ENCODE peak calls at places on chromosomes 5 and 9, in four cellular contexts. One of them, this sample, is unnamed.

GRCh38 chr9:78131969-78132687 is 100.5 kb upstream of the GNAQ start:
- DNase-seq in adrenal gland: no peak
- DNase-seq in NB4: no peak
- DNase-seq in GM12878: no peak
- DNase-seq in this sample: no peak

GRCh38 chr9:91820126-91820750 is 129.8 kb downstream of the ROR2 start:
- DNase-seq in adrenal gland: no peak
- DNase-seq in NB4: no peak
- DNase-seq in GM12878: no peak
- DNase-seq in this sample: no peak

GRCh38 chr5:38424237-38425080 is 132.0 kb downstream of the LIFR start:
- DNase-seq in adrenal gland: no peak
- DNase-seq in NB4: no peak
- DNase-seq in GM12878: no peak
- DNase-seq in this sample: no peak

GRCh38 chr9:137000177-137000930 is 4.0 kb upstream of the CLIC3 start:
- DNase-seq in adrenal gland: no peak
- DNase-seq in NB4: peak; percentile 87
- DNase-seq in GM12878: peak; percentile 82
- DNase-seq in this sample: no peak

GRCh38 chr5:102958481-102959011 is 161.4 kb downstream of the GIN1 start:
- DNase-seq in adrenal gland: no peak
- DNase-seq in NB4: no peak
- DNase-seq in GM12878: no peak
- DNase-seq in this sample: no peak

GRCh38 chr9:131407717-131408195 is 13.9 kb downstream of the PRRC2B start:
- DNase-seq in adrenal gland: no peak
- DNase-seq in NB4: peak; percentile 56
- DNase-seq in GM12878: no peak
- DNase-seq in this sample: no peak

GRCh38 chr9:15959663-15960062 is 406.8 kb downstream of the CCDC171 start:
- DNase-seq in adrenal gland: no peak
- DNase-seq in NB4: no peak
- DNase-seq in GM12878: no peak
- DNase-seq in this sample: no peak

GRCh38 chr5:40486437-40487270 is 193.1 kb upstream of the PTGER4 start:
- DNase-seq in adrenal gland: no peak
- DNase-seq in NB4: peak; percentile 92
- DNase-seq in GM12878: peak; percentile 82
- DNase-seq in this sample: peak; percentile 19

GRCh38 chr9:132582276-132582785 is at the start of gene BARHL1:
- DNase-seq in adrenal gland: no peak
- DNase-seq in NB4: no peak
- DNase-seq in GM12878: no peak
- DNase-seq in this sample: no peak
- H3K4me3 ChIP-seq in adrenal gland: no peak within 1 kb of the TSS
- H3K4me3 ChIP-seq in NB4: peak within 1 kb of the TSS; percentile 21
- H3K4me3 ChIP-seq in GM12878: no peak within 1 kb of the TSS
- H3K4me3 ChIP-seq in this sample: no peak within 1 kb of the TSS

GRCh38 chr9:34154052-34154451 is 24.8 kb upstream of the UBAP1 start:
- DNase-seq in adrenal gland: no peak
- DNase-seq in NB4: no peak
- DNase-seq in GM12878: no peak
- DNase-seq in this sample: no peak
- TF ChIP-seq CTCF in adrenal gland: no peak
- TF ChIP-seq CTCF in NB4: no peak
- TF ChIP-seq CTCF in GM12878: no peak
- TF ChIP-seq CTCF in this sample: no peak

GRCh38 chr9:129487658-129488483 is 133.0 kb downstream of the C9orf50 start:
- DNase-seq in adrenal gland: no peak
- DNase-seq in NB4: peak; percentile 59
- DNase-seq in GM12878: no peak
- DNase-seq in this sample: peak; percentile 92
- TF ChIP-seq POLR2A in adrenal gland: no peak
- TF ChIP-seq POLR2A in NB4: no peak
- TF ChIP-seq POLR2A in GM12878: no peak
- TF ChIP-seq POLR2A in this sample: no peak

DNA sequence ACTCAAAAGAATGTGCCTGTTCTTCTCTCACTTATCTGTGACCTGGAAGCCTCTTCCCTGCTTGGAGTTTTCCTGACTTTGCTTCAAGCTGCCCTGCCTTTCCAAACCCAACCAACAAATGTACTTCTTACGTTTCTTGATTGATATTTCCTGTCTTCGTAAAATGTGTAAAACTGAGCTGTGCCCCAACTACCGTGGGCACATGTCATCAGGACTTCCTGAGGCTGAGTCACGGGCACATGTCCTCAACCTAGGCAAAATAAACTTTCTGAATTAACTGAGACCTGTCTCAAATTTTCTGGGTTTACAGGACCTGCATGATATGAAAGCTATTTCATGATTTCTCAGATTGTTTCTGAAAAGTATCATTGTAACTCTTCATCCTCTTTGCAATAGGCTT is 145.4 kb downstream of the FBXL7 start:
- DNase-seq in adrenal gland: no peak
- DNase-seq in NB4: no peak
- DNase-seq in GM12878: no peak
- DNase-seq in this sample: no peak
- H3K4me3 ChIP-seq in adrenal gland: no peak overlapping the region
- H3K4me3 ChIP-seq in NB4: no peak overlapping the region
- H3K4me3 ChIP-seq in GM12878: no peak overlapping the region
- H3K4me3 ChIP-seq in this sample: no peak overlapping the region

GRCh38 chr9:95167998-95168397 is 149.5 kb downstream of the FANCC start:
- DNase-seq in adrenal gland: peak; percentile 38
- DNase-seq in NB4: peak; percentile 72
- DNase-seq in GM12878: no peak
- DNase-seq in this sample: no peak
- TF ChIP-seq CTCF in adrenal gland: peak; percentile 75
- TF ChIP-seq CTCF in NB4: peak; percentile 67
- TF ChIP-seq CTCF in GM12878: peak; percentile 81
- TF ChIP-seq CTCF in this sample: no peak

GRCh38 chr9:90308746-90309145 is 333.9 kb downstream of the DIRAS2 start:
- DNase-seq in adrenal gland: no peak
- DNase-seq in NB4: no peak
- DNase-seq in GM12878: no peak
- DNase-seq in this sample: no peak

GRCh38 chr9:90306118-90306517 is 336.5 kb downstream of the DIRAS2 start:
- DNase-seq in adrenal gland: no peak
- DNase-seq in NB4: no peak
- DNase-seq in GM12878: no peak
- DNase-seq in this sample: no peak

GRCh38 chr9:90309809-90310522 is 332.7 kb downstream of the DIRAS2 start:
- DNase-seq in adrenal gland: no peak
- DNase-seq in NB4: no peak
- DNase-seq in GM12878: no peak
- DNase-seq in this sample: no peak

GRCh38 chr9:90310523-90310879 is 332.1 kb downstream of the DIRAS2 start:
- DNase-seq in adrenal gland: no peak
- DNase-seq in NB4: no peak
- DNase-seq in GM12878: no peak
- DNase-seq in this sample: no peak

DNA sequence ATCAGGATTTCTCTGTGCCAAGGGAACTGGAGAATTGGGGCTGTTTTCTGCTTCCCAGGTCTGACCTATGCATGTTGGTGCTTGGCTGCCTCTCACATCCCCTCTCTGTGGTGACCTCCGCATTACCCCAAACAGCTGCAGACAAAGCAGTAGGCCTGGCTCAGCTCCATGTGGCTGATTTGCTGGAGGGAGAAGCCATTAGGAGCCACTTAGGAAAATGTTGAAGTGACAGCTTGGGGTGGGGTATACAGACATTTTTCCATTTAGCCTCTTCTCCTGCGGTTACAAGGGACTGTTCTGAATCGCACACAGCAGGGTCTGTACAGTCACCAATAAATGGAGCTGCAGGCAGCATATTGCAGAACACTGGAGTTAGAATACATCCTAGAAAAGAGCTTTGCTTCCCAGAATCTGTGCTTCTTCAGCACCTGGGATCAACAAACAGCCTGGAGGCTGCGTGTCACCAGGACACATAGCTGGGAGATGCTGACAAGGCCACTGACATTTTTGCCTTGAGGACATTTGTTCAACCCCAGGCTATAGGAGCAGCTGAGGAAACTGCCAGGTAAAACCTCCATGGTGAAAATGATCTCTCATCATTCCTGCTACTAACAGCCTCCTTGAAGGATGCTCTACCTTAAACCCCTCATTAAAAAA is 335.3 kb downstream of the DIRAS2 start:
- DNase-seq in adrenal gland: no peak
- DNase-seq in NB4: no peak
- DNase-seq in GM12878: no peak
- DNase-seq in this sample: no peak
- TF ChIP-seq POLR2A in adrenal gland: no peak
- TF ChIP-seq POLR2A in NB4: no peak
- TF ChIP-seq POLR2A in GM12878: no peak
- TF ChIP-seq POLR2A in this sample: no peak

DNA sequence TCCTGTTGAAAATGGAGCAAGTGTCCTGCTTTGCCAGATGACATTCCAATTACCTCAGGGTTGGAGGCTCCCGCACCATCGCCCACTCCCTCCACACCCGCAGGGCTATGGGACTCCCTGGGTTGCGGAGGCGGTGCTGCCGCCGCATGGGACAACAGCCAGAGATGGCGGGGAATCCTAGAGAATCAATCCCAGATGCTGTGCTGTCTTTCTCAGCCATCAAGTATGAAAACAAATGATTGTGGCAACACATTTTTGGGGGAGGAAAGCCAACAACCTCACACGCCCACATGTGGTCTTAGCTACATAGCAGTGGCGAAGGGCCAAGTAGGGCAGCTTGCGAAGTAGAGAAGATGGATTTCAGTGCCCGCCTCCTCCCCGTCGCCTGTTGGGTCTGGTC is 46.7 kb downstream of the IL31RA start:
- DNase-seq in adrenal gland: no peak
- DNase-seq in NB4: peak; percentile 37
- DNase-seq in GM12878: no peak
- DNase-seq in this sample: peak; percentile 94
- H3K4me3 ChIP-seq in adrenal gland: no peak overlapping the region
- H3K4me3 ChIP-seq in NB4: no peak overlapping the region
- H3K4me3 ChIP-seq in GM12878: no peak overlapping the region
- H3K4me3 ChIP-seq in this sample: no peak overlapping the region

DNA sequence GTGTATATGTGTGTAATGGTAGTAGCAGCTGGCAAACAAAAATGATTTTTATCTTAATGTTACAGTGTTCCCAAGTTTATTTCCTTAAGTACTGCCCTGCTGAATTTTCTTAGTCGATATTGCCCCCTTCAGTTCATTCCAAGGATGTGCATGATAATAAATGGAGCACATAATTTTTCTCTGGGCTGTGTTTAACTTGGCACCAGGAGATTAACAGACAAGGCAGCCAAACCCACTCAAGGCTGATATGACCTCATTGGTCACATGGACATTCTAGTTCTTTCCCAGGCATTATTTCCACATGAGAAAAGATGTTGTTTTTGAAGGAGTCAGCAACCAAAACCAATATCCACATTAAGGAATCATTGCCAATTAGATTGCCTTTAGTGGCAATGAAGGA is 61.8 kb downstream of the COX7C start:
- DNase-seq in adrenal gland: no peak
- DNase-seq in NB4: peak; percentile 53
- DNase-seq in GM12878: no peak
- DNase-seq in this sample: no peak
- TF ChIP-seq CTCF in adrenal gland: peak; percentile 62
- TF ChIP-seq CTCF in NB4: peak; percentile 22
- TF ChIP-seq CTCF in GM12878: peak; percentile 55
- TF ChIP-seq CTCF in this sample: no peak

GRCh38 chr5:65624025-65624569 is at the start of gene TRIM23:
- DNase-seq in adrenal gland: peak; percentile 91
- DNase-seq in NB4: peak; percentile 92
- DNase-seq in GM12878: peak; percentile 87
- DNase-seq in this sample: peak; percentile 91
- TF ChIP-seq POLR2A in adrenal gland: peak; percentile 28
- TF ChIP-seq POLR2A in NB4: peak; percentile 60
- TF ChIP-seq POLR2A in GM12878: peak; percentile 73
- TF ChIP-seq POLR2A in this sample: no peak

GRCh38 chr5:72557147-72557501 is 49.9 kb upstream of the ZNF366 start:
- DNase-seq in adrenal gland: no peak
- DNase-seq in NB4: no peak
- DNase-seq in GM12878: no peak
- DNase-seq in this sample: no peak
- H3K4me3 ChIP-seq in adrenal gland: no peak overlapping the region
- H3K4me3 ChIP-seq in NB4: no peak overlapping the region
- H3K4me3 ChIP-seq in GM12878: no peak overlapping the region
- H3K4me3 ChIP-seq in this sample: peak overlapping the region; percentile 19